ENCODE peak calls at places on chromosome 13, in five cellular contexts. One of them, this sample, is unnamed.

GRCh38 chr13:50421457-50422130 is 406.4 kb downstream of the KCNRG start:
- DNase-seq in H1: no peak
- DNase-seq in K562: no peak
- DNase-seq in SK-N-SH: no peak
- DNase-seq in GM12878: no peak
- DNase-seq in this sample: no peak

GRCh38 chr13:42561752-42562467 is 12.0 kb upstream of the TNFSF11 start:
- DNase-seq in H1: no peak
- DNase-seq in K562: no peak
- DNase-seq in SK-N-SH: no peak
- DNase-seq in GM12878: no peak
- DNase-seq in this sample: no peak

GRCh38 chr13:52949744-52950143 is 78.9 kb upstream of the OLFM4 start:
- DNase-seq in H1: no peak
- DNase-seq in K562: no peak
- DNase-seq in SK-N-SH: no peak
- DNase-seq in GM12878: no peak
- DNase-seq in this sample: no peak

GRCh38 chr13:22278336-22278929 is 607.6 kb downstream of the FGF9 start:
- DNase-seq in H1: peak; percentile 7
- DNase-seq in K562: peak; percentile 29
- DNase-seq in SK-N-SH: peak; percentile 8
- DNase-seq in GM12878: peak; percentile 43
- DNase-seq in this sample: peak; percentile 11

GRCh38 chr13:111115841-111116500 is 861 bp downstream of the ARHGEF7 start:
- DNase-seq in H1: no peak
- DNase-seq in K562: no peak
- DNase-seq in SK-N-SH: peak; percentile 80
- DNase-seq in GM12878: no peak
- DNase-seq in this sample: no peak

GRCh38 chr13:33347866-33348265 is 62.3 kb upstream of the STARD13 start:
- DNase-seq in H1: no peak
- DNase-seq in K562: no peak
- DNase-seq in SK-N-SH: no peak
- DNase-seq in GM12878: no peak
- DNase-seq in this sample: no peak

GRCh38 chr13:99296270-99296865 is 10.8 kb downstream of the GPR183 start:
- DNase-seq in H1: no peak
- DNase-seq in K562: no peak
- DNase-seq in SK-N-SH: no peak
- DNase-seq in GM12878: no peak
- DNase-seq in this sample: no peak

GRCh38 chr13:100399455-100399854 is 189.1 kb downstream of the GGACT start:
- DNase-seq in H1: no peak
- DNase-seq in K562: no peak
- DNase-seq in SK-N-SH: no peak
- DNase-seq in GM12878: no peak
- DNase-seq in this sample: no peak

GRCh38 chr13:96003304-96003703 is 49.9 kb downstream of the UGGT2 start:
- DNase-seq in H1: no peak
- DNase-seq in K562: no peak
- DNase-seq in SK-N-SH: no peak
- DNase-seq in GM12878: no peak
- DNase-seq in this sample: no peak

GRCh38 chr13:32851083-32852064 is 164.8 kb upstream of the KL start:
- DNase-seq in H1: no peak
- DNase-seq in K562: no peak
- DNase-seq in SK-N-SH: no peak
- DNase-seq in GM12878: no peak
- DNase-seq in this sample: no peak

GRCh38 chr13:33794576-33794975 is 23.4 kb upstream of the RFC3 start:
- DNase-seq in H1: no peak
- DNase-seq in K562: no peak
- DNase-seq in SK-N-SH: no peak
- DNase-seq in GM12878: no peak
- DNase-seq in this sample: no peak

GRCh38 chr13:110390572-110390971 is 83.5 kb downstream of the COL4A2 start:
- DNase-seq in H1: no peak
- DNase-seq in K562: no peak
- DNase-seq in SK-N-SH: no peak
- DNase-seq in GM12878: no peak
- DNase-seq in this sample: no peak

GRCh38 chr13:32905063-32905863 is 111.0 kb upstream of the KL start:
- DNase-seq in H1: no peak
- DNase-seq in K562: no peak
- DNase-seq in SK-N-SH: no peak
- DNase-seq in GM12878: peak; percentile 78
- DNase-seq in this sample: no peak

GRCh38 chr13:98722958-98723357 is 29.5 kb downstream of the SLC15A1 start:
- DNase-seq in H1: no peak
- DNase-seq in K562: no peak
- DNase-seq in SK-N-SH: no peak
- DNase-seq in GM12878: no peak
- DNase-seq in this sample: no peak

GRCh38 chr13:99648266-99648665 is 147.0 kb downstream of the TM9SF2 start:
- DNase-seq in H1: no peak
- DNase-seq in K562: no peak
- DNase-seq in SK-N-SH: no peak
- DNase-seq in GM12878: no peak
- DNase-seq in this sample: no peak

GRCh38 chr13:53408306-53408705 is 379.7 kb downstream of the OLFM4 start:
- DNase-seq in H1: no peak
- DNase-seq in K562: no peak
- DNase-seq in SK-N-SH: no peak
- DNase-seq in GM12878: no peak
- DNase-seq in this sample: no peak

GRCh38 chr13:32645854-32646253 is 59.6 kb downstream of the PDS5B start:
- DNase-seq in H1: no peak
- DNase-seq in K562: no peak
- DNase-seq in SK-N-SH: no peak
- DNase-seq in GM12878: peak; percentile 62
- DNase-seq in this sample: no peak

GRCh38 chr13:34155931-34156607 is 338.1 kb downstream of the RFC3 start:
- DNase-seq in H1: no peak
- DNase-seq in K562: no peak
- DNase-seq in SK-N-SH: no peak
- DNase-seq in GM12878: no peak
- DNase-seq in this sample: peak; percentile 68

GRCh38 chr13:38045278-38046048 is 175.9 kb upstream of the TRPC4 start:
- DNase-seq in H1: peak; percentile 23
- DNase-seq in K562: peak; percentile 69
- DNase-seq in SK-N-SH: peak; percentile 10
- DNase-seq in GM12878: no peak
- DNase-seq in this sample: peak; percentile 7

GRCh38 chr13:40644838-40645620 is 21.4 kb downstream of the FOXO1 start:
- DNase-seq in H1: no peak
- DNase-seq in K562: no peak
- DNase-seq in SK-N-SH: no peak
- DNase-seq in GM12878: no peak
- DNase-seq in this sample: no peak

GRCh38 chr13:39779337-39780270 is 124.1 kb downstream of the COG6 start:
- DNase-seq in H1: no peak
- DNase-seq in K562: no peak
- DNase-seq in SK-N-SH: no peak
- DNase-seq in GM12878: no peak
- DNase-seq in this sample: no peak

GRCh38 chr13:77979721-77980377 is 61.2 kb upstream of the EDNRB start:
- DNase-seq in H1: no peak
- DNase-seq in K562: no peak
- DNase-seq in SK-N-SH: no peak
- DNase-seq in GM12878: no peak
- DNase-seq in this sample: no peak
- TF ChIP-seq CHD2 in H1: no peak
- TF ChIP-seq CHD2 in K562: no peak
- TF ChIP-seq CHD2 in SK-N-SH: no peak
- TF ChIP-seq CHD2 in GM12878: no peak
- TF ChIP-seq CHD2 in this sample: no peak

GRCh38 chr13:114097893-114098688 is 34.3 kb downstream of the RASA3 start:
- DNase-seq in H1: no peak
- DNase-seq in K562: no peak
- DNase-seq in SK-N-SH: peak; percentile 83
- DNase-seq in GM12878: no peak
- DNase-seq in this sample: no peak
- H3K4me1 ChIP-seq in H1: peaks cover 4% of the 10 kb centered on the region
- H3K4me1 ChIP-seq in K562: no peaks in the 10 kb centered on the region
- H3K4me1 ChIP-seq in SK-N-SH: peaks cover 40% of the 10 kb centered on the region
- H3K4me1 ChIP-seq in GM12878: no peaks in the 10 kb centered on the region
- H3K4me1 ChIP-seq in this sample: peaks cover 12% of the 10 kb centered on the region

GRCh38 chr13:102690883-102691282 is 4.0 kb downstream of the METTL21C start:
- DNase-seq in H1: no peak
- DNase-seq in K562: no peak
- DNase-seq in SK-N-SH: peak; percentile 32
- DNase-seq in GM12878: no peak
- DNase-seq in this sample: no peak
- TF ChIP-seq CHD2 in H1: no peak
- TF ChIP-seq CHD2 in K562: no peak
- TF ChIP-seq CHD2 in SK-N-SH: no peak
- TF ChIP-seq CHD2 in GM12878: no peak
- TF ChIP-seq CHD2 in this sample: no peak

DNA sequence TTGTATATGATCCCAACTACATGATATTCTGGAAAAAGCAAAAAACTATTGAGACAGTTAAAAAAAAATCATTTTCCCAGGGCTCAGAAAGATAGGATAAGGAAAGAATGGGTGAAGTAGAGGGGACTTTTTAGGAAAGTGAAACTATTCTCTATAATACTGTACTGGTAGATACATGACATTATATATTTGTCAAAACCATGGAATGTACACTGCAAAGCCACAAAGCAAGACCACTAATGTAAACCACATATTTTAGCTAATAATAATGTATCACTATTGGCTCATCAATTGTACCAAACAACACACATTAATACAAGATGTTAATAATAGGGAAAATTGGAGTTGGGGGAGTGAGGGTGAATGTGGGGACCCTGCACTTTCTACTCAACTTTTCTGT is 182.6 kb downstream of the EFNB2 start:
- DNase-seq in H1: no peak
- DNase-seq in K562: no peak
- DNase-seq in SK-N-SH: no peak
- DNase-seq in GM12878: no peak
- DNase-seq in this sample: no peak
- H3K4me1 ChIP-seq in H1: peaks cover 2% of the 10 kb centered on the region
- H3K4me1 ChIP-seq in K562: no peaks in the 10 kb centered on the region
- H3K4me1 ChIP-seq in SK-N-SH: peaks cover 8% of the 10 kb centered on the region
- H3K4me1 ChIP-seq in GM12878: no peaks in the 10 kb centered on the region
- H3K4me1 ChIP-seq in this sample: no peaks in the 10 kb centered on the region

DNA sequence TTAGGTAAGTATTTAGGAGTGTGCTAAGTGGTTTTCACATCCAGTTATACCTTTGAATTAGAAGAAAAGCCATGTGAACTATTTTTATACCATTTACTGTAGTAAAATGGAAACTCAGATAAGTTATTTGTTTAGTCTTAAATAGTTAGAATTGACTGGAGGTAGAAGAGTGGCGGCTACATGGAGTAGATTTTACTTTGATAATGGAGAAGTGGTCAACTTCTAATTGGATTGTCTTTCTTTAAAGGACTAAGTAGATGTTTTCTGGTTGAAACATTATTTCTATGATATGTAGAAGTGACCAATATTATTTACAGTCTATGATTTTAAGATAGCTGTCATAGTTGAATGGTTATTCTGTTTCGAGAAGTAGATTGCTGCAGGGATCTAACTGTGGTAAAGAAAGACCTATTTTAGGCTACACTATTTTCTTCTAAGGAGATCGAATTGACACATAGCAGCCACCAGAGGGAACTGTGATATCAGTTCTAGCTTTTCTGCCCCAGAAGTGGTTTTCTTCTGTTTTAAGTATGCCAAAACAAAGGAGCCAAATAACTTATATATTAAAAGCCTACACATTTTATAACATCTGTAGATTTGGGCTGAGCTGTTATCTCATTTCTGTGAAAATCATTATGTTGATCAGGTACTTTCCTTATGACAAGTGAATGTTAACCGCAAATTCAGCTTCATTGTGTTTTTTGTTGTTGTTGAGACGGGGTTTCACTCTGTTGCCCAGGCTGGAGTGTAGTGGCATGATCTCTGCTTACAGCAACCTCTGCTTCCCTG is 26.1 kb downstream of the ZMYM2 start:
- DNase-seq in H1: no peak
- DNase-seq in K562: peak; percentile 43
- DNase-seq in SK-N-SH: peak; percentile 20
- DNase-seq in GM12878: peak; percentile 50
- DNase-seq in this sample: peak; percentile 16
- TF ChIP-seq CHD2 in H1: no peak
- TF ChIP-seq CHD2 in K562: no peak
- TF ChIP-seq CHD2 in SK-N-SH: no peak
- TF ChIP-seq CHD2 in GM12878: no peak
- TF ChIP-seq CHD2 in this sample: no peak

This sample was measured in A549.